ENCODE peak calls at places on chromosomes 11 and 22, in eight cellular contexts. B is adrenal gland, N is Peyer's patch, L is A549, F is HCT116, O is lower leg skin, I is IMR-90, E is transverse colon. P is an unnamed sample.

GRCh38 chr11:69730500-69730899 is 26.7 kb upstream of the FGF19 start:
- DNase-seq in B (no peak), N (no peak), L (no peak), F (no peak), O (no peak), I (no peak), E (no peak), P (no peak)

GRCh38 chr22:50305658-50306566 is 1.5 kb downstream of the PLXNB2 start:
- DNase-seq in B (peak), N (peak), L (peak), F (peak), O (peak), I (peak), E (peak), P (peak)

GRCh38 chr22:49972163-49973017 is 11.8 kb downstream of the PIM3 start:
- DNase-seq in B (peak), N (peak), L (no peak), F (no peak), O (peak), I (no peak), E (no peak), P (no peak)

GRCh38 chr11:103110406-103110805 is 1.2 kb downstream of the DYNC2H1 start:
- DNase-seq in B (no peak), N (no peak), L (peak), F (no peak), O (no peak), I (peak), E (no peak), P (no peak)

GRCh38 chr11:19284881-19285280 is 44.1 kb upstream of the E2F8 start:
- DNase-seq in B (no peak), N (no peak), L (no peak), F (no peak), O (no peak), I (no peak), E (no peak), P (no peak)

GRCh38 chr22:19822301-19823117 is 32.2 kb downstream of the GNB1L start:
- DNase-seq in B (peak), N (peak), L (no peak), F (no peak), O (no peak), I (no peak), E (peak), P (no peak)

GRCh38 chr11:121132211-121132976 is 31.4 kb downstream of the TECTA start:
- DNase-seq in B (no peak), N (no peak), L (peak), F (peak), O (no peak), I (no peak), E (no peak), P (no peak)

GRCh38 chr11:63663809-63664208 is 7.4 kb downstream of the ATL3 start:
- DNase-seq in B (no peak), N (no peak), L (peak), F (no peak), O (no peak), I (peak), E (no peak), P (no peak)

GRCh38 chr11:88886796-88887195 is 179.0 kb downstream of the GRM5 start:
- DNase-seq in B (no peak), N (no peak), L (peak), F (peak), O (no peak), I (peak), E (peak), P (peak)

GRCh38 chr11:33721984-33722383 is 14.2 kb downstream of the CD59 start:
- DNase-seq in B (no peak), N (no peak), L (no peak), F (no peak), O (no peak), I (no peak), E (no peak), P (no peak)

GRCh38 chr11:110156503-110156902 is 63.3 kb downstream of the ZC3H12C start:
- DNase-seq in B (no peak), N (no peak), L (no peak), F (no peak), O (no peak), I (no peak), E (no peak), P (no peak)

GRCh38 chr11:118636569-118637290 is 29.3 kb downstream of the PHLDB1 start:
- DNase-seq in B (no peak), N (no peak), L (no peak), F (no peak), O (no peak), I (no peak), E (no peak), P (no peak)

GRCh38 chr11:133924661-133925060 is 32.1 kb downstream of the IGSF9B start:
- DNase-seq in B (no peak), N (no peak), L (no peak), F (no peak), O (no peak), I (no peak), E (no peak), P (no peak)

GRCh38 chr22:25630446-25630845 is 66.0 kb downstream of the GRK3 start:
- DNase-seq in B (no peak), N (no peak), L (no peak), F (no peak), O (no peak), I (no peak), E (no peak), P (no peak)

GRCh38 chr22:45878901-45879551 is 97.9 kb downstream of the WNT7B start:
- DNase-seq in B (no peak), N (no peak), L (no peak), F (no peak), O (no peak), I (no peak), E (no peak), P (no peak)

GRCh38 chr11:23502821-23503220 is 642.5 kb upstream of the CCDC179 start:
- DNase-seq in B (no peak), N (no peak), L (no peak), F (no peak), O (no peak), I (peak), E (no peak), P (no peak)

GRCh38 chr11:130623909-130624668 is 175.6 kb downstream of the ADAMTS15 start:
- DNase-seq in B (no peak), N (no peak), L (no peak), F (no peak), O (no peak), I (peak), E (no peak), P (no peak)

DNA sequence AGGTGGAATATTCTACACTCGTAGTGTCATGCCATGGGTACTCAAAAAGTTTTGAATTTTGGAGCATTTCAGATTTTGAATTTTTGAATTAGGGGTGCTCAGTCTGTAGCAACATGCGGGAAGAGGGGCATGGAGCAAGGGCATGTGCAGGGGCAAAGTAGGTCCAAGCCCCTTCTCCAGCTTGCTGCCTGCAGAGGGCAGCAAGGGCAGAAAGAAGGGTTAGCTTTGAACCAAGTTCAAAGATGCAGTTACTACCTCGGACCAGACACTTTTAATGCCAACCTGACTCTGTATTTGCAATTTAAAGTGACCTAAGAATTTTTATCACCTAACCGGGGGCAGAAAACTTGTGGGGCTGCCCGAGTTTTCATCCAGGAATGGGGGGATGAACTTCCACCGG is 68.2 kb downstream of the CD82 start:
- DNase-seq in B (peak), N (no peak), L (peak), F (no peak), O (no peak), I (no peak), E (no peak), P (no peak)
- TF ChIP-seq POLR2A in B (no peak), N (no peak), L (no peak), F (no peak), O (no peak), I (no peak), E (no peak), P (no peak)

DNA sequence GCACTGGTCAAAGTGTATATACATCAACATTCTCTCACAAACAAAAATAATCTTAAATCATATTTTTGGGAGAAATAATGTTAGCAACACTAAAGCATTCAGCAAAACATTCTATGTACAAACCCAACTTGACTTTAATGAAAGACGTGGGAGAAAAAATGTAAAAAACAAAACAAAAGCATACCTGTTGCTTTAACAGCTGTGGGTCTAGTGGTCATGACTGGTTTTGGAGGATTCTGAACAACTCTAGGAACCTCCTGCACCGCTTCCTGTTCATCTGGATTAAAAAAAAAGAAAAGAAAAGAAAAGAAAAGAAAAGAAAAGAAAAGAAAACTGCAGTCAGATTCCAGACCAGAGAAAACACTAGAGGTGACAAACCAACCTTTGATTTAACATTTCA is 2.1 kb downstream of the FNBP4 start:
- DNase-seq in B (no peak), N (no peak), L (no peak), F (no peak), O (no peak), I (peak), E (no peak), P (no peak)
- H3K4me3 ChIP-seq in B (no peak), N (no peak), L (peak), F (peak), O (no peak), I (no peak), E (no peak), P (peak)

GRCh38 chr11:75565916-75566762 is 4.1 kb downstream of the SERPINH1 start:
- DNase-seq in B (no peak), N (no peak), L (no peak), F (no peak), O (no peak), I (no peak), E (no peak), P (no peak)
- TF ChIP-seq POLR2A in B (no peak), N (no peak), L (no peak), F (no peak), O (no peak), I (no peak), E (no peak), P (no peak)

DNA sequence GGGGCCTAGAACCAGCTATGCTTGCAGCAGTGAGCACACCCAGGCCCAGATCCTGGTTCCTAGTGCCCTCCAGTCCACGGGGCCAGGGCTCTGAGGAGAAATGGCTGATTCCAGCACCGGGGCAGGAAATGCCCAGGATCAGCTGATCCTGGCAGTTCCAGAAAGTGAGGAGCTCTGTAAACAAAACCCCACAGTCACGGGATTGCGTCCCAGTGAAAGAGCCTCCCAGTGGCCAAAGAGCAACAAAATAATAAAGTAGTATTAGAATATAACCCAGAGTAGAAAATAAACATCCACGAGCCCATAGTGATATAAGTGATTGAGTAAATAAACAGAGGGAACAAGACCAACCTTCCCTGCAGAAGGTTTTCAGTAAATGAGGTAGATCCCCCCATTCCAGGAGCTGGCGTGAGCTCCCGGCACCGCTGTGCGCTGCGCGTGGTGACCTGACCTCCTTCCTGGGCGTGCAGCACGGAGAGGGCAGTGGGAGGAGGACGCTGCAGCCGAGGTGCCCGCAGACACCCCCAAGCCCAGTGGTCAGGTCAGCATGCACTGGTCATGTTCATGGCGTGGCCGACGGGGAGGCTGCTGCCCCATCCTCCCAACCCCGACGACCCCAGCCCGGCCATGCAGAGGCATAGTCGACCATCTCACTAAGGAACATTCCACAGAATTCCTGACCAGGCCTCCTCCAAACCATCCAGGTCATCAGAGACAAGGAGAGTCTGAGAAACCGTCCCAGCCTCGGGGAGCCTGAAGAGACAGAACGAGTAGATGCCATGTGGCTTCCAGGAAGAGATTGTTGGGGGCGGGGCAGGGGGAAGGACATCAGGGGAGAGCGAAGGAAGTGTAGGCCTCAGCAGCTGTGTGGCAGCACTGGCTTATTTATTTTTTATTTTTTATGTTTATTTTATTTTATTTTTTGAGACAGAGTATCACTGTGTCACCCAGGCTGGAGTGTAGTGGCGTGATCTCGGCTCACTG is 19.9 kb downstream of the PTDSS2 start:
- DNase-seq in B (peak), N (no peak), L (peak), F (no peak), O (peak), I (peak), E (peak), P (no peak)
- H3K4me3 ChIP-seq in B (no peak), N (peak), L (peak), F (no peak), O (no peak), I (peak), E (peak), P (no peak)

GRCh38 chr11:77449784-77450183 is 24.1 kb downstream of the PAK1 start:
- DNase-seq in B (no peak), N (no peak), L (no peak), F (no peak), O (no peak), I (no peak), E (no peak), P (no peak)
- TF ChIP-seq POLR2A in B (no peak), N (no peak), L (no peak), F (no peak), O (no peak), I (no peak), E (no peak), P (no peak)

GRCh38 chr11:48054994-48055291 is 74.6 kb downstream of the PTPRJ start:
- DNase-seq in B (no peak), N (no peak), L (no peak), F (no peak), O (no peak), I (no peak), E (no peak), P (peak)
- H3K4me3 ChIP-seq in B (no peak), N (no peak), L (no peak), F (no peak), O (no peak), I (no peak), E (no peak), P (no peak)

GRCh38 chr11:44065851-44066731 is at the start of gene ACCS:
- DNase-seq in B (peak), N (peak), L (peak), F (peak), O (peak), I (peak), E (peak), P (peak)
- TF ChIP-seq POLR2A in B (peak), N (peak), L (peak), F (peak), O (no peak), I (peak), E (peak), P (peak)

GRCh38 chr11:128716661-128717210 is 22.9 kb downstream of the FLI1 start:
- DNase-seq in B (no peak), N (no peak), L (no peak), F (no peak), O (no peak), I (peak), E (peak), P (no peak)
- H3K4me3 ChIP-seq in B (no peak), N (no peak), L (no peak), F (no peak), O (no peak), I (no peak), E (no peak), P (no peak)

GRCh38 chr11:65115361-65116082 is 2.0 kb downstream of the ZNHIT2 start:
- DNase-seq in B (peak), N (no peak), L (no peak), F (no peak), O (no peak), I (no peak), E (no peak), P (peak)

GRCh38 chr11:65119670-65119995 is 2.1 kb upstream of the ZNHIT2 start:
- DNase-seq in B (no peak), N (no peak), L (no peak), F (no peak), O (no peak), I (no peak), E (no peak), P (no peak)

GRCh38 chr11:65116370-65117205 is 913 bp downstream of the ZNHIT2 start:
- DNase-seq in B (peak), N (peak), L (peak), F (no peak), O (no peak), I (peak), E (no peak), P (peak)

GRCh38 chr11:65118097-65118837 is 766 bp upstream of the ZNHIT2 start:
- DNase-seq in B (no peak), N (no peak), L (no peak), F (no peak), O (no peak), I (no peak), E (no peak), P (no peak)

DNA sequence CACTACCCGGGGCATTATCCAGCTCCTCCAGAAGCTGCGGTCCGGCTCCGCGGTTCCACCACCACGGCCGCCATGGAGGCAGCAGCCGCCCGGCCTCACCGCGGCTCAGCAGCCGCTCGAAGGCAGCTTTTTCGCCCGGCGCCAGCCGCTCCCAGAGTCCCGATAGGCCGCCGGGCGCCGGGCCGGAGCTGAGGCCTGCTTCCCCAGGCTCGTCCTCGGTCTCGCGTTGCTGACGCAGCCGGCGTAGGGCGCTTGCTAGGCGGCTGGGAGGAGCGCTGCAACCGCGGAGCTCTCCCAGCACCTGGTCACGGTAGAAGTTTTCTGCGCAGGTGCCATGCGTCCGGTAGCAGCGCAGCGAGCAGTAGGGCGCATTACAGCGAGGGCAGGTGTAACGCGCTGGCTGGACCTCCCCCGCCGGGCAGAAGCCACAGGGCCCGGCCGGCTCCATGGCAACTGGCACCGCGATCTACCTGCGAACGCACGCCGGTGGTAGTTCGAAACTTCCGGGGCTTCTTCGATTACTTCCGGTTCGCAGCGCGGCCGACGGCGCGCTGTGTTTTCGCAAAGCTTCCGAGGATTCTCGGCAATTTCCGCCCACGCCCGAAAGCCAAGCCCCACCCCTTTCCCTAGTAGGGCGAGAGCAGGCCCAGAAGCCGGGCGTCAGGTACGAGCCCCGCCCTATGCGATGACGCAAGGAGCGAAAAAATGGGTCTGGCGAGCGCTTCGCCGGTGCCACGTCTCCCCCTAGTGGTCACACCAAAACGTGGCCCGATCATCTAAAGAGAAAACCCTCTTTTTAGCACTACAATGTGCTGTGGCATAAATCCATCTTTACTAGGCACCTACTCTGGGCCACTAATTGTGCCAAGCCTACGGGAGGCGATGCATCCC is at the start of gene ZNHIT2:
- DNase-seq in B (peak), N (peak), L (peak), F (peak), O (peak), I (peak), E (peak), P (peak)
- TF ChIP-seq POLR2A in B (peak), N (peak), L (peak), F (peak), O (no peak), I (peak), E (peak), P (peak)

GRCh38 chr11:2944953-2945756 is 15.9 kb upstream of the PHLDA2 start:
- DNase-seq in B (peak), N (peak), L (no peak), F (no peak), O (peak), I (peak), E (peak), P (no peak)

GRCh38 chr11:2943711-2944118 is 14.5 kb upstream of the PHLDA2 start:
- DNase-seq in B (peak), N (peak), L (no peak), F (no peak), O (no peak), I (no peak), E (peak), P (no peak)

GRCh38 chr11:2947744-2948143 is 18.5 kb upstream of the PHLDA2 start:
- DNase-seq in B (no peak), N (no peak), L (no peak), F (no peak), O (no peak), I (no peak), E (no peak), P (no peak)

GRCh38 chr11:2944530-2944929 is 15.3 kb upstream of the PHLDA2 start:
- DNase-seq in B (peak), N (no peak), L (no peak), F (no peak), O (no peak), I (no peak), E (no peak), P (no peak)

DNA sequence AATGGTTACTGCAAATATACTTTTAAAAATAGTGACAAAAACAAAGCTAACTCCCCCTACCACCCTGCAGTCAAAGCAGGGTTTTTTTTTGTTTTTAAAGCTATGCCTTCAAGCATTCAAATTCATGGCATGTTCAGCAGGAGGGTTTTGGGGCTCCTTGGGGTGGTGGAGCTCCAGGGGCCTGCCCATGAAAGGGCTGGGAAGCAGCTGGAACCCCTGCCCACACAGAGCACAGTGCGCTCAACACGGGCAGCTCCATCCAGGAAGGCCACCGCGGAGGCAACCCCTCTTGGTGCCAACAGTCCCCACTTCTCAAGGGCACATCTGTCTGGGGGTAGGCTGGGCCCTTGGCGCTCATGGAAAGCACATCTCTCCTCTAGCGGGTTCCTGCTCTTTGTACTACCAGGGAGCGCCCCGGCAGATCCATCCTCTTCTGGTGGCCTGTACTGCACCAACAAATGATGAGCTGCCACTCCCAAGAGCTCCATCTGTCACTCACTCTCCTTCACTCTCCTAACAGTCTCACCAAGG is 16.6 kb upstream of the PHLDA2 start:
- DNase-seq in B (no peak), N (no peak), L (no peak), F (no peak), O (no peak), I (no peak), E (no peak), P (no peak)
- H3K4me3 ChIP-seq in B (no peak), N (no peak), L (no peak), F (no peak), O (no peak), I (no peak), E (no peak), P (no peak)